ENCODE peak calls at places on chromosomes 4 and X, in seven cellular contexts. X, F, M, G, T, C and S are unnamed samples.

GRCh38 chr4:107279729-107280128 is 243.6 kb upstream of the DKK2 start:
- DNase-seq in X (no peak), F (no peak), M (peak; percentile 8), G (peak; percentile 16), T (no peak), C (no peak), S (peak; percentile 75)

GRCh38 chrX:111098874-111099273 is 2.9 kb downstream of the PAK3 start:
- DNase-seq in X (no peak), F (peak; percentile 23), M (peak; percentile 3), G (no peak), T (peak; percentile 23), C (peak; percentile 74), S (peak; percentile 19)

GRCh38 chr4:143882892-143883291 is 22.5 kb downstream of the GYPE start:
- DNase-seq in X (no peak), F (no peak), M (no peak), G (no peak), T (no peak), C (no peak), S (no peak)

GRCh38 chrX:17923546-17923945 is 62.4 kb upstream of the RAI2 start:
- DNase-seq in X (no peak), F (no peak), M (no peak), G (no peak), T (no peak), C (no peak), S (no peak)

GRCh38 chr4:68038272-68038671 is 75.0 kb upstream of the TMPRSS11A start:
- DNase-seq in X (no peak), F (no peak), M (no peak), G (no peak), T (no peak), C (no peak), S (no peak)

GRCh38 chr4:15395342-15395741 is 32.5 kb upstream of the C1QTNF7 start:
- DNase-seq in X (no peak), F (no peak), M (no peak), G (no peak), T (no peak), C (no peak), S (no peak)

GRCh38 chrX:129781134-129782014 is 1.6 kb downstream of the SASH3 start:
- DNase-seq in X (no peak), F (no peak), M (no peak), G (no peak), T (peak; percentile 92), C (peak; percentile 77), S (no peak)

GRCh38 chr4:169583563-169583962 is 28.8 kb downstream of the NEK1 start:
- DNase-seq in X (no peak), F (no peak), M (peak; percentile 75), G (peak; percentile 49), T (no peak), C (no peak), S (peak; percentile 81)

GRCh38 chr4:56658410-56659003 is 22.6 kb downstream of the HOPX start:
- DNase-seq in X (no peak), F (no peak), M (no peak), G (peak; percentile 52), T (no peak), C (no peak), S (peak; percentile 7)

GRCh38 chr4:123836919-123837605 is 440.5 kb downstream of the SPRY1 start:
- DNase-seq in X (no peak), F (no peak), M (no peak), G (no peak), T (no peak), C (no peak), S (no peak)

GRCh38 chr4:99394913-99395312 is 40.2 kb downstream of the ADH7 start:
- DNase-seq in X (no peak), F (no peak), M (peak; percentile 65), G (no peak), T (no peak), C (no peak), S (peak; percentile 61)

GRCh38 chrX:80876877-80877276 is 67.2 kb upstream of the BRWD3 start:
- DNase-seq in X (no peak), F (no peak), M (peak; percentile 56), G (peak; percentile 25), T (peak; percentile 55), C (peak; percentile 16), S (peak; percentile 70)

GRCh38 chr4:103786014-103786413 is 66.2 kb upstream of the TACR3 start:
- DNase-seq in X (no peak), F (no peak), M (peak; percentile 0), G (peak; percentile 34), T (peak; percentile 59), C (no peak), S (peak; percentile 65)

GRCh38 chr4:114250439-114250891 is 271.0 kb upstream of the ARSJ start:
- DNase-seq in X (no peak), F (no peak), M (peak; percentile 69), G (peak; percentile 46), T (no peak), C (no peak), S (no peak)

GRCh38 chrX:118347131-118347530 is 1.2 kb downstream of the WDR44 start:
- DNase-seq in X (no peak), F (no peak), M (peak; percentile 51), G (peak; percentile 65), T (no peak), C (no peak), S (peak; percentile 60)

GRCh38 chr4:158782539-158783360 is 13.9 kb downstream of the FNIP2 start:
- DNase-seq in X (no peak), F (no peak), M (no peak), G (no peak), T (no peak), C (no peak), S (no peak)

GRCh38 chrX:107562482-107562881 is 65.8 kb upstream of the PRPS1 start:
- DNase-seq in X (no peak), F (no peak), M (peak; percentile 30), G (peak; percentile 61), T (no peak), C (no peak), S (peak; percentile 52)
- H3K4me1 ChIP-seq in X (no peaks in the 10 kb centered on the region), F (no peaks in the 10 kb centered on the region), M (peaks cover 2% of the 10 kb centered on the region), G (peaks cover 19% of the 10 kb centered on the region), T (no peaks in the 10 kb centered on the region), C (no peaks in the 10 kb centered on the region), S (peaks cover 17% of the 10 kb centered on the region)

GRCh38 chr4:88033309-88033708 is 25.9 kb downstream of the PKD2 start:
- DNase-seq in X (no peak), F (no peak), M (peak; percentile 75), G (peak; percentile 76), T (peak; percentile 65), C (peak; percentile 32), S (peak; percentile 83)

GRCh38 chr4:88028961-88029360 is 21.5 kb downstream of the PKD2 start:
- DNase-seq in X (no peak), F (no peak), M (no peak), G (no peak), T (no peak), C (no peak), S (no peak)

GRCh38 chr4:88029556-88029955 is 22.1 kb downstream of the PKD2 start:
- DNase-seq in X (no peak), F (no peak), M (no peak), G (no peak), T (no peak), C (no peak), S (no peak)

GRCh38 chr4:88027611-88028608 is 20.5 kb downstream of the PKD2 start:
- DNase-seq in X (no peak), F (no peak), M (peak; percentile 93), G (peak; percentile 94), T (no peak), C (no peak), S (peak; percentile 93)

DNA sequence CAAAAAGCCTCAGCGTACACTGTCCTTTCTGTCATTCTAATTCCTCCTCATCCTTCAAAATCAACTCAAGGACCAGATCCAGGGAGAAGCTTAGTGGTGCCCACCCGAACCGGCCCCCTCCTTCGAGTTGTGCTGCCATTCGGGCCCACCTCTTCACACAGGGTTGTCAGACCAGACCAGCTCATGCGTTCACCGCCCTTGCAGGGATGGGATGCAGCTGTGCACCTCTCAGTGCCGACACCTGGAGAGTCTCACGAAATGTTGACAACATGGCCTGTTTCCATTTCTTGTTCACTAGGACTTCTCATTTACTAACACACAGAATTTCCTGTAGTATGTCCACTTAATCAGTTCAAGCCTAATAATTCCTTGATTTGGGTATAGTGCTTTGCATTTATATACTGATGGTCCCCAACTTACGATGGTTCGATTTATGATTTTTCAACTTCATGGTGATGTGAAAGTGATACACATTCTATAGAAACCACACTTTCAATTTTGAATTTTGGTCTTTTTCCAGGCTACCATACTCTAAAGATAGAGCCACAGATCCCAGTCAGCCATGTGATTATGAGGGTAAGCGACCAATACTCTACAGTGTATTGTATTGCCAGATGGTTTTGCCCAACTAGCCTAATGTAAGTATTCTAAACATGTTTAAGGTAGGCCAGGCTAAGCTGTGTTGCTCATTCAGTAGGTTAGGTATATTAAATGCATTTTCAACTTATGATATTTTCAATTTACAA is 23.3 kb downstream of the PKD2 start:
- DNase-seq in X (no peak), F (no peak), M (no peak), G (no peak), T (no peak), C (no peak), S (no peak)
- H3K36me3 ChIP-seq in X (peaks cover 50% of the 10 kb centered on the region), F (no peaks in the 10 kb centered on the region), M (peaks cover 2% of the 10 kb centered on the region), G (peaks cover 49% of the 10 kb centered on the region), T (no peaks in the 10 kb centered on the region), C (no peaks in the 10 kb centered on the region), S (peaks cover 23% of the 10 kb centered on the region)

DNA sequence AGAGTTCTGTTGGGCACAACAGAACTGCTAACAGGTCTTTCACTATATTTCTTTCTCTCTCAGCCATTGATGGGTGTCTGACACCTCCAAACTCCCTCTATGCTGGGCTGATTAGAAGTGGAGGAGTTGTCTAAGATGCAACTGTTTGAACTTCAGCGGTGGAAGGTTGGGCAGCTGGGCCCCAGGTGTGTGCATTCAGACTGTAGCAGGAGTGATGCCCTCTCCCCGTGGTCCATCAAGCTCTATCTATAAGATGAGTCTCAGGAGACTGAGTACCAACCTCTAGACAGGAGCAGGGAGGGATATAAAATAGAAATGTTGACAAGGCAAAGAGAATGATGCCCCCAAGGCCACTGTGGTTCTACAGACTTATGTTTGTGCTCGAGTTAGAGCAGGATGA is 28.1 kb upstream of the CHRNA9 start:
- DNase-seq in X (no peak), F (no peak), M (no peak), G (no peak), T (peak; percentile 60), C (no peak), S (no peak)
- H3K4me1 ChIP-seq in X (no peaks in the 10 kb centered on the region), F (no peaks in the 10 kb centered on the region), M (no peaks in the 10 kb centered on the region), G (no peaks in the 10 kb centered on the region), T (peaks cover 75% of the 10 kb centered on the region), C (peaks cover 89% of the 10 kb centered on the region), S (no peaks in the 10 kb centered on the region)

GRCh38 chr4:47590325-47590724 is 105.2 kb downstream of the ATP10D start:
- DNase-seq in X (no peak), F (no peak), M (no peak), G (no peak), T (no peak), C (no peak), S (no peak)
- H3K36me3 ChIP-seq in X (peaks cover 87% of the 10 kb centered on the region), F (no peaks in the 10 kb centered on the region), M (peaks cover 3% of the 10 kb centered on the region), G (peaks cover 75% of the 10 kb centered on the region), T (peaks cover 4% of the 10 kb centered on the region), C (no peaks in the 10 kb centered on the region), S (peaks cover 70% of the 10 kb centered on the region)

GRCh38 chr4:168478868-168479267 is 1.4 kb downstream of the DDX60L start:
- DNase-seq in X (no peak), F (no peak), M (no peak), G (no peak), T (no peak), C (no peak), S (no peak)
- H3K4me1 ChIP-seq in X (peaks cover 6% of the 10 kb centered on the region), F (no peaks in the 10 kb centered on the region), M (peaks cover 12% of the 10 kb centered on the region), G (peaks cover 3% of the 10 kb centered on the region), T (no peaks in the 10 kb centered on the region), C (peaks cover 70% of the 10 kb centered on the region), S (peaks cover 30% of the 10 kb centered on the region)

DNA sequence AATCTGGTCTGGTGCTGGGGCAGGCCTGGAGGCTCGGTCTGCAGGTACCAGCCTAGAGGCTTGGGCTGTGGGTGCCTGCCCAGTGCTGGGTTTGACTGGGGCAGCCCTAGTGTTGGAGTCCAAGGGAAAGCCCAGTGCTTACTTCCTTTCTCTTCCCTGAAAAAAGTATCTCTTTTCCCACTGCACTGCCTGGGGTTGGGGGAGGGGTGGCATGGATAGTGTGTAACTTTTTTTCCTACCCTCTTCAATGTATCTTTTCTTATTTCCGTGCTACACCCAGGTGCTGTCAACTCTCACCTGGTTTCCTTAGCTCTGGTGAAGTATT is 21.6 kb downstream of the KANTR start:
- DNase-seq in X (no peak), F (no peak), M (no peak), G (no peak), T (no peak), C (no peak), S (no peak)
- H3K36me3 ChIP-seq in X (no peaks in the 10 kb centered on the region), F (no peaks in the 10 kb centered on the region), M (no peaks in the 10 kb centered on the region), G (peaks cover 3% of the 10 kb centered on the region), T (peaks cover 14% of the 10 kb centered on the region), C (no peaks in the 10 kb centered on the region), S (no peaks in the 10 kb centered on the region)